ENCODE peak calls at places on chromosome 12, in five cellular contexts. One of them, this sample, is unnamed.

GRCh38 chr12:48862691-48863090 is 3.0 kb downstream of the RND1 start:
- DNase-seq in hepatocyte: no peak
- DNase-seq in CD8-positive, alpha-beta T cell: no peak
- DNase-seq in breast epithelium: no peak
- DNase-seq in fibroblast of lung: no peak
- DNase-seq in this sample: no peak

GRCh38 chr12:101680647-101681046 is 16.8 kb upstream of the CHPT1 start:
- DNase-seq in CD8-positive, alpha-beta T cell: no peak
- DNase-seq in fibroblast of lung: no peak
- DNase-seq in breast epithelium: no peak
- DNase-seq in hepatocyte: no peak
- DNase-seq in this sample: no peak

GRCh38 chr12:123142518-123142840 is 8.4 kb downstream of the PITPNM2 start:
- DNase-seq in CD8-positive, alpha-beta T cell: no peak
- DNase-seq in hepatocyte: no peak
- DNase-seq in fibroblast of lung: peak; percentile 83
- DNase-seq in breast epithelium: no peak
- DNase-seq in this sample: no peak

GRCh38 chr12:93245543-93245942 is 132.2 kb upstream of the NUDT4 start:
- DNase-seq in hepatocyte: no peak
- DNase-seq in breast epithelium: no peak
- DNase-seq in CD8-positive, alpha-beta T cell: peak; percentile 51
- DNase-seq in fibroblast of lung: no peak
- DNase-seq in this sample: no peak

GRCh38 chr12:89960011-89960507 is 251.4 kb upstream of the ATP2B1 start:
- DNase-seq in hepatocyte: peak; percentile 7
- DNase-seq in CD8-positive, alpha-beta T cell: no peak
- DNase-seq in fibroblast of lung: peak; percentile 44
- DNase-seq in breast epithelium: no peak
- DNase-seq in this sample: no peak

GRCh38 chr12:12725956-12726542 is 8.9 kb downstream of the CDKN1B start:
- DNase-seq in CD8-positive, alpha-beta T cell: no peak
- DNase-seq in hepatocyte: no peak
- DNase-seq in breast epithelium: no peak
- DNase-seq in fibroblast of lung: no peak
- DNase-seq in this sample: no peak

GRCh38 chr12:93375906-93376305 is 1.8 kb upstream of the NUDT4 start:
- DNase-seq in hepatocyte: no peak
- DNase-seq in breast epithelium: no peak
- DNase-seq in fibroblast of lung: no peak
- DNase-seq in CD8-positive, alpha-beta T cell: no peak
- DNase-seq in this sample: no peak

GRCh38 chr12:120571299-120571698 is 9.9 kb downstream of the POP5 start:
- DNase-seq in hepatocyte: peak; percentile 54
- DNase-seq in fibroblast of lung: peak; percentile 82
- DNase-seq in CD8-positive, alpha-beta T cell: no peak
- DNase-seq in breast epithelium: no peak
- DNase-seq in this sample: no peak

GRCh38 chr12:12562016-12562483 is 613 bp downstream of the DUSP16 start:
- DNase-seq in CD8-positive, alpha-beta T cell: peak; percentile 61
- DNase-seq in fibroblast of lung: peak; percentile 25
- DNase-seq in breast epithelium: no peak
- DNase-seq in hepatocyte: peak; percentile 69
- DNase-seq in this sample: peak; percentile 70

GRCh38 chr12:124833693-124834122 is 30.0 kb downstream of the SCARB1 start:
- DNase-seq in fibroblast of lung: no peak
- DNase-seq in hepatocyte: no peak
- DNase-seq in CD8-positive, alpha-beta T cell: no peak
- DNase-seq in breast epithelium: no peak
- DNase-seq in this sample: no peak

GRCh38 chr12:25558566-25558965 is 5.5 kb upstream of the LMNTD1 start:
- DNase-seq in CD8-positive, alpha-beta T cell: no peak
- DNase-seq in breast epithelium: no peak
- DNase-seq in hepatocyte: no peak
- DNase-seq in fibroblast of lung: peak; percentile 34
- DNase-seq in this sample: no peak

GRCh38 chr12:23204933-23205778 is 580.2 kb downstream of the ETNK1 start:
- DNase-seq in hepatocyte: peak; percentile 63
- DNase-seq in CD8-positive, alpha-beta T cell: no peak
- DNase-seq in breast epithelium: no peak
- DNase-seq in fibroblast of lung: peak; percentile 44
- DNase-seq in this sample: no peak

GRCh38 chr12:4169522-4169921 is 104.0 kb upstream of the CCND2 start:
- DNase-seq in hepatocyte: no peak
- DNase-seq in breast epithelium: no peak
- DNase-seq in CD8-positive, alpha-beta T cell: no peak
- DNase-seq in fibroblast of lung: no peak
- DNase-seq in this sample: no peak

GRCh38 chr12:5258966-5259365 is 172.9 kb upstream of the NTF3 start:
- DNase-seq in hepatocyte: no peak
- DNase-seq in CD8-positive, alpha-beta T cell: no peak
- DNase-seq in breast epithelium: no peak
- DNase-seq in fibroblast of lung: no peak
- DNase-seq in this sample: no peak

GRCh38 chr12:107760207-107760816 is 625 bp downstream of the PRDM4 start:
- DNase-seq in hepatocyte: peak; percentile 54
- DNase-seq in fibroblast of lung: peak; percentile 16
- DNase-seq in breast epithelium: peak; percentile 18
- DNase-seq in CD8-positive, alpha-beta T cell: peak; percentile 61
- DNase-seq in this sample: peak; percentile 34

GRCh38 chr12:16385779-16386646 is 38.6 kb downstream of the MGST1 start:
- DNase-seq in breast epithelium: peak; percentile 20
- DNase-seq in CD8-positive, alpha-beta T cell: no peak
- DNase-seq in hepatocyte: peak; percentile 68
- DNase-seq in fibroblast of lung: peak; percentile 75
- DNase-seq in this sample: no peak

GRCh38 chr12:3076730-3077571 is at the start of gene TSPAN9:
- DNase-seq in CD8-positive, alpha-beta T cell: peak; percentile 81
- DNase-seq in fibroblast of lung: peak; percentile 65
- DNase-seq in breast epithelium: peak; percentile 60
- DNase-seq in hepatocyte: peak; percentile 89
- DNase-seq in this sample: peak; percentile 83

GRCh38 chr12:12922191-12922616 is 29.8 kb downstream of the GPRC5D start:
- DNase-seq in breast epithelium: no peak
- DNase-seq in fibroblast of lung: peak; percentile 57
- DNase-seq in CD8-positive, alpha-beta T cell: no peak
- DNase-seq in hepatocyte: no peak
- DNase-seq in this sample: no peak

GRCh38 chr12:13851828-13852227 is 129.6 kb downstream of the GRIN2B start:
- DNase-seq in hepatocyte: no peak
- DNase-seq in breast epithelium: no peak
- DNase-seq in fibroblast of lung: no peak
- DNase-seq in CD8-positive, alpha-beta T cell: no peak
- DNase-seq in this sample: no peak

GRCh38 chr12:76018111-76018510 is 13.5 kb downstream of the PHLDA1 start:
- DNase-seq in CD8-positive, alpha-beta T cell: no peak
- DNase-seq in breast epithelium: no peak
- DNase-seq in hepatocyte: peak; percentile 28
- DNase-seq in fibroblast of lung: peak; percentile 52
- DNase-seq in this sample: peak; percentile 75

GRCh38 chr12:89354630-89354931 is 2.3 kb upstream of the DUSP6 start:
- DNase-seq in fibroblast of lung: no peak
- DNase-seq in hepatocyte: no peak
- DNase-seq in CD8-positive, alpha-beta T cell: no peak
- DNase-seq in breast epithelium: no peak
- DNase-seq in this sample: no peak

GRCh38 chr12:121697093-121697698 is 15.4 kb upstream of the TMEM120B start:
- DNase-seq in CD8-positive, alpha-beta T cell: no peak
- DNase-seq in breast epithelium: no peak
- DNase-seq in hepatocyte: peak; percentile 78
- DNase-seq in fibroblast of lung: peak; percentile 31
- DNase-seq in this sample: no peak

GRCh38 chr12:75708829-75709228 is 197.4 kb upstream of the KRR1 start:
- DNase-seq in CD8-positive, alpha-beta T cell: no peak
- DNase-seq in fibroblast of lung: no peak
- DNase-seq in hepatocyte: no peak
- DNase-seq in breast epithelium: no peak
- DNase-seq in this sample: no peak

GRCh38 chr12:29929295-29929694 is 145.6 kb upstream of the TMTC1 start:
- DNase-seq in CD8-positive, alpha-beta T cell: no peak
- DNase-seq in breast epithelium: no peak
- DNase-seq in hepatocyte: no peak
- DNase-seq in fibroblast of lung: no peak
- DNase-seq in this sample: no peak

GRCh38 chr12:89731614-89732013 is 23.0 kb upstream of the ATP2B1 start:
- DNase-seq in fibroblast of lung: peak; percentile 58
- DNase-seq in breast epithelium: no peak
- DNase-seq in CD8-positive, alpha-beta T cell: no peak
- DNase-seq in hepatocyte: peak; percentile 15
- DNase-seq in this sample: no peak

GRCh38 chr12:108642269-108642870 is 8.7 kb upstream of the SELPLG start:
- DNase-seq in CD8-positive, alpha-beta T cell: no peak
- DNase-seq in breast epithelium: no peak
- DNase-seq in fibroblast of lung: no peak
- DNase-seq in hepatocyte: no peak
- DNase-seq in this sample: no peak

GRCh38 chr12:108793756-108794441 is 62.6 kb upstream of the CORO1C start:
- DNase-seq in hepatocyte: no peak
- DNase-seq in CD8-positive, alpha-beta T cell: no peak
- DNase-seq in fibroblast of lung: no peak
- DNase-seq in breast epithelium: no peak
- DNase-seq in this sample: peak; percentile 73

GRCh38 chr12:24780969-24781368 is 167.9 kb downstream of the BCAT1 start:
- DNase-seq in hepatocyte: no peak
- DNase-seq in CD8-positive, alpha-beta T cell: no peak
- DNase-seq in fibroblast of lung: peak; percentile 32
- DNase-seq in breast epithelium: no peak
- DNase-seq in this sample: no peak

GRCh38 chr12:41437578-41437977 is 249.5 kb downstream of the PDZRN4 start:
- DNase-seq in breast epithelium: no peak
- DNase-seq in fibroblast of lung: peak; percentile 5
- DNase-seq in hepatocyte: no peak
- DNase-seq in CD8-positive, alpha-beta T cell: no peak
- DNase-seq in this sample: no peak

GRCh38 chr12:19757317-19757877 is 318.1 kb downstream of the AEBP2 start:
- DNase-seq in hepatocyte: peak; percentile 52
- DNase-seq in CD8-positive, alpha-beta T cell: no peak
- DNase-seq in fibroblast of lung: peak; percentile 64
- DNase-seq in breast epithelium: no peak
- DNase-seq in this sample: no peak

GRCh38 chr12:100995771-100996170 is 201.2 kb downstream of the ANO4 start:
- DNase-seq in breast epithelium: no peak
- DNase-seq in hepatocyte: no peak
- DNase-seq in CD8-positive, alpha-beta T cell: no peak
- DNase-seq in fibroblast of lung: peak; percentile 70
- DNase-seq in this sample: no peak

GRCh38 chr12:41242613-41243012 is 54.5 kb downstream of the PDZRN4 start:
- DNase-seq in hepatocyte: no peak
- DNase-seq in breast epithelium: no peak
- DNase-seq in fibroblast of lung: no peak
- DNase-seq in CD8-positive, alpha-beta T cell: no peak
- DNase-seq in this sample: no peak

GRCh38 chr12:125140918-125141573 is 75.8 kb downstream of the AACS start:
- DNase-seq in CD8-positive, alpha-beta T cell: no peak
- DNase-seq in fibroblast of lung: peak; percentile 86
- DNase-seq in hepatocyte: no peak
- DNase-seq in breast epithelium: no peak
- DNase-seq in this sample: peak; percentile 14

GRCh38 chr12:81005635-81006034 is 67.9 kb upstream of the LIN7A start:
- DNase-seq in hepatocyte: no peak
- DNase-seq in CD8-positive, alpha-beta T cell: no peak
- DNase-seq in breast epithelium: no peak
- DNase-seq in fibroblast of lung: no peak
- DNase-seq in this sample: no peak

GRCh38 chr12:42804928-42805327 is 215.4 kb upstream of the PRICKLE1 start:
- DNase-seq in CD8-positive, alpha-beta T cell: no peak
- DNase-seq in fibroblast of lung: no peak
- DNase-seq in hepatocyte: no peak
- DNase-seq in breast epithelium: no peak
- DNase-seq in this sample: no peak

GRCh38 chr12:43336962-43337555 is 214.9 kb downstream of the ADAMTS20 start:
- DNase-seq in CD8-positive, alpha-beta T cell: no peak
- DNase-seq in fibroblast of lung: peak; percentile 52
- DNase-seq in hepatocyte: peak; percentile 21
- DNase-seq in breast epithelium: no peak
- DNase-seq in this sample: no peak

GRCh38 chr12:59627582-59627981 is 31.8 kb downstream of the SLC16A7 start:
- DNase-seq in breast epithelium: no peak
- DNase-seq in CD8-positive, alpha-beta T cell: no peak
- DNase-seq in hepatocyte: no peak
- DNase-seq in fibroblast of lung: no peak
- DNase-seq in this sample: no peak

GRCh38 chr12:48197549-48197966 is 5.5 kb downstream of the OR10AD1 start:
- DNase-seq in fibroblast of lung: no peak
- DNase-seq in CD8-positive, alpha-beta T cell: no peak
- DNase-seq in hepatocyte: peak; percentile 45
- DNase-seq in breast epithelium: no peak
- DNase-seq in this sample: no peak

GRCh38 chr12:67982165-67982563 is 7.1 kb upstream of the IFNG-AS1 start:
- DNase-seq in hepatocyte: no peak
- DNase-seq in CD8-positive, alpha-beta T cell: no peak
- DNase-seq in fibroblast of lung: peak; percentile 39
- DNase-seq in breast epithelium: no peak
- DNase-seq in this sample: no peak
- H3K4me1 ChIP-seq in hepatocyte: no peaks in the 10 kb centered on the region
- H3K4me1 ChIP-seq in CD8-positive, alpha-beta T cell: no peaks in the 10 kb centered on the region
- H3K4me1 ChIP-seq in fibroblast of lung: peaks cover 2% of the 10 kb centered on the region
- H3K4me1 ChIP-seq in breast epithelium: no peaks in the 10 kb centered on the region
- H3K4me1 ChIP-seq in this sample: no peaks in the 10 kb centered on the region

GRCh38 chr12:67069451-67070306 is 199.5 kb upstream of the CAND1 start:
- DNase-seq in breast epithelium: no peak
- DNase-seq in fibroblast of lung: peak; percentile 39
- DNase-seq in hepatocyte: peak; percentile 73
- DNase-seq in CD8-positive, alpha-beta T cell: no peak
- DNase-seq in this sample: peak; percentile 37
- TF ChIP-seq CTCF in breast epithelium: no peak
- TF ChIP-seq CTCF in fibroblast of lung: no peak
- TF ChIP-seq CTCF in hepatocyte: no peak
- TF ChIP-seq CTCF in CD8-positive, alpha-beta T cell: no peak
- TF ChIP-seq CTCF in this sample: no peak

GRCh38 chr12:116153983-116154382 is 123.5 kb downstream of the MED13L start:
- DNase-seq in fibroblast of lung: no peak
- DNase-seq in breast epithelium: no peak
- DNase-seq in hepatocyte: no peak
- DNase-seq in CD8-positive, alpha-beta T cell: no peak
- DNase-seq in this sample: no peak
- H3K4me1 ChIP-seq in fibroblast of lung: peaks cover 5% of the 10 kb centered on the region
- H3K4me1 ChIP-seq in breast epithelium: no peaks in the 10 kb centered on the region
- H3K4me1 ChIP-seq in hepatocyte: peaks cover 25% of the 10 kb centered on the region
- H3K4me1 ChIP-seq in CD8-positive, alpha-beta T cell: peaks cover 18% of the 10 kb centered on the region
- H3K4me1 ChIP-seq in this sample: peaks cover 60% of the 10 kb centered on the region

GRCh38 chr12:39145175-39145999 is 240.0 kb upstream of the CPNE8 start:
- DNase-seq in hepatocyte: peak; percentile 31
- DNase-seq in CD8-positive, alpha-beta T cell: no peak
- DNase-seq in breast epithelium: no peak
- DNase-seq in fibroblast of lung: peak; percentile 21
- DNase-seq in this sample: peak; percentile 62
- TF ChIP-seq CTCF in hepatocyte: peak; percentile 55
- TF ChIP-seq CTCF in CD8-positive, alpha-beta T cell: no peak
- TF ChIP-seq CTCF in breast epithelium: peak; percentile 18
- TF ChIP-seq CTCF in fibroblast of lung: no peak
- TF ChIP-seq CTCF in this sample: peak; percentile 46

This sample was measured in heart left ventricle.